ENCODE peak calls at places on chromosomes 7 and 10, in seven cellular contexts. O is stomach, Q is WTC11, L is HEK293T, P is NCI-H1417, R is NCI-H510A, I is NCI-H1436. A is an unnamed sample.

GRCh38 chr10:103936022-103936421 is 18.0 kb upstream of the STN1 start:
- DNase-seq in I (no peak), P (no peak), O (no peak), L (no peak), R (no peak), Q (no peak), A (no peak)

GRCh38 chr10:100779329-100779728 is 33.9 kb downstream of the PAX2 start:
- DNase-seq in L (no peak), R (no peak), O (no peak), Q (no peak), P (no peak), I (no peak), A (no peak)

GRCh38 chr10:128036746-128037542 is 89.3 kb downstream of the MKI67 start:
- DNase-seq in R (no peak), I (no peak), Q (no peak), O (no peak), P (no peak), L (no peak), A (no peak)

GRCh38 chr7:29588212-29588611 is 24.6 kb downstream of the PRR15 start:
- DNase-seq in R (no peak), O (no peak), I (no peak), L (no peak), P (no peak), Q (no peak), A (no peak)

GRCh38 chr10:21284301-21284700 is 241.2 kb downstream of the SKIDA1 start:
- DNase-seq in P (no peak), Q (no peak), L (no peak), I (no peak), O (no peak), R (no peak), A (no peak)

GRCh38 chr7:127287133-127287532 is 34.4 kb upstream of the GRM8 start:
- DNase-seq in L (no peak), Q (no peak), R (no peak), O (no peak), I (no peak), P (no peak), A (no peak)

GRCh38 chr10:101035314-101035713 is 4.3 kb downstream of the SFXN3 start:
- DNase-seq in R (no peak), O (no peak), I (no peak), L (no peak), Q (no peak), P (no peak), A (no peak)

GRCh38 chr10:101894266-101894665 is 50.7 kb upstream of the KCNIP2 start:
- DNase-seq in L (no peak), Q (no peak), I (no peak), R (no peak), O (no peak), P (no peak), A (peak; percentile 3)

GRCh38 chr10:87868277-87868676 is 4.9 kb downstream of the PTEN start:
- DNase-seq in Q (no peak), P (no peak), I (no peak), L (no peak), O (no peak), R (no peak), A (no peak)

GRCh38 chr7:45384499-45384898 is 189.7 kb upstream of the ADCY1 start:
- DNase-seq in P (no peak), Q (no peak), I (no peak), O (no peak), R (no peak), L (no peak), A (no peak)

GRCh38 chr7:137818036-137818435 is 28.7 kb downstream of the DGKI start:
- DNase-seq in I (no peak), Q (no peak), L (no peak), O (no peak), R (no peak), P (no peak), A (no peak)

GRCh38 chr10:49679480-49679893 is at the start of gene C10orf53:
- DNase-seq in P (peak; percentile 86), R (peak; percentile 44), O (no peak), Q (peak; percentile 78), L (peak; percentile 80), I (peak; percentile 58), A (peak; percentile 67)

GRCh38 chr10:16847644-16848043 is 30.4 kb upstream of the RSU1 start:
- DNase-seq in Q (no peak), R (no peak), P (no peak), I (no peak), O (no peak), L (no peak), A (no peak)

A was measured in NCI-H146.